ENCODE peak calls at places on chromosome 2, in six cellular contexts. One of them, this sample, is unnamed.

GRCh38 chr2:161415467-161416293 is 417 bp upstream of the TBR1 start:
- DNase-seq in H9: no peak
- DNase-seq in IMR-90: no peak
- DNase-seq in trophoblast cell: no peak
- DNase-seq in mesenchymal stem cell: peak; percentile 28
- DNase-seq in H1: no peak
- DNase-seq in this sample: peak; percentile 29

GRCh38 chr2:64727843-64728463 is 74.2 kb upstream of the SERTAD2 start:
- DNase-seq in trophoblast cell: peak; percentile 80
- DNase-seq in mesenchymal stem cell: peak; percentile 33
- DNase-seq in H9: peak; percentile 31
- DNase-seq in IMR-90: no peak
- DNase-seq in H1: no peak
- DNase-seq in this sample: no peak

GRCh38 chr2:39981877-39982276 is 202.8 kb upstream of the THUMPD2 start:
- DNase-seq in IMR-90: no peak
- DNase-seq in H9: no peak
- DNase-seq in trophoblast cell: no peak
- DNase-seq in mesenchymal stem cell: no peak
- DNase-seq in H1: no peak
- DNase-seq in this sample: no peak

GRCh38 chr2:239380831-239381708 is 19.8 kb downstream of the HDAC4 start:
- DNase-seq in trophoblast cell: peak; percentile 14
- DNase-seq in H9: no peak
- DNase-seq in H1: no peak
- DNase-seq in mesenchymal stem cell: no peak
- DNase-seq in IMR-90: no peak
- DNase-seq in this sample: no peak

GRCh38 chr2:142874293-142874814 is 3.1 kb upstream of the KYNU start:
- DNase-seq in mesenchymal stem cell: peak; percentile 99
- DNase-seq in trophoblast cell: peak; percentile 64
- DNase-seq in IMR-90: peak; percentile 95
- DNase-seq in H9: no peak
- DNase-seq in H1: no peak
- DNase-seq in this sample: no peak

GRCh38 chr2:216601632-216602409 is 31.4 kb upstream of the IGFBP2 start:
- DNase-seq in IMR-90: no peak
- DNase-seq in mesenchymal stem cell: no peak
- DNase-seq in H1: no peak
- DNase-seq in H9: no peak
- DNase-seq in trophoblast cell: no peak
- DNase-seq in this sample: no peak

GRCh38 chr2:135926605-135927004 is 50.4 kb upstream of the MCM6 start:
- DNase-seq in H1: no peak
- DNase-seq in IMR-90: no peak
- DNase-seq in trophoblast cell: peak; percentile 55
- DNase-seq in mesenchymal stem cell: no peak
- DNase-seq in H9: no peak
- DNase-seq in this sample: no peak

GRCh38 chr2:117271631-117272030 is 542.9 kb upstream of the DDX18 start:
- DNase-seq in IMR-90: no peak
- DNase-seq in H9: no peak
- DNase-seq in trophoblast cell: no peak
- DNase-seq in mesenchymal stem cell: no peak
- DNase-seq in H1: no peak
- DNase-seq in this sample: no peak

GRCh38 chr2:61775956-61776570 is 77.8 kb downstream of the FAM161A start:
- DNase-seq in IMR-90: no peak
- DNase-seq in H1: no peak
- DNase-seq in trophoblast cell: no peak
- DNase-seq in mesenchymal stem cell: no peak
- DNase-seq in H9: no peak
- DNase-seq in this sample: no peak

GRCh38 chr2:62662548-62662947 is 43.0 kb upstream of the EHBP1 start:
- DNase-seq in H1: no peak
- DNase-seq in mesenchymal stem cell: no peak
- DNase-seq in trophoblast cell: no peak
- DNase-seq in IMR-90: no peak
- DNase-seq in H9: no peak
- DNase-seq in this sample: no peak

GRCh38 chr2:113034016-113034415 is 18.7 kb downstream of the IL36B start:
- DNase-seq in mesenchymal stem cell: no peak
- DNase-seq in H1: no peak
- DNase-seq in IMR-90: no peak
- DNase-seq in trophoblast cell: no peak
- DNase-seq in H9: no peak
- DNase-seq in this sample: no peak

GRCh38 chr2:111659361-111660281 is 224.4 kb downstream of the ANAPC1 start:
- DNase-seq in mesenchymal stem cell: peak; percentile 71
- DNase-seq in H9: peak; percentile 73
- DNase-seq in trophoblast cell: peak; percentile 87
- DNase-seq in H1: peak; percentile 34
- DNase-seq in IMR-90: peak; percentile 85
- DNase-seq in this sample: no peak

GRCh38 chr2:189679224-189679623 is 4.8 kb downstream of the ANKAR start:
- DNase-seq in H9: no peak
- DNase-seq in H1: no peak
- DNase-seq in trophoblast cell: no peak
- DNase-seq in IMR-90: peak; percentile 18
- DNase-seq in mesenchymal stem cell: no peak
- DNase-seq in this sample: no peak

GRCh38 chr2:46970334-46971288 is 55.0 kb upstream of the MCFD2 start:
- DNase-seq in mesenchymal stem cell: peak; percentile 32
- DNase-seq in IMR-90: peak; percentile 53
- DNase-seq in trophoblast cell: peak; percentile 82
- DNase-seq in H1: no peak
- DNase-seq in H9: no peak
- DNase-seq in this sample: no peak

GRCh38 chr2:71833855-71834554 is 313.7 kb downstream of the CYP26B1 start:
- DNase-seq in H1: no peak
- DNase-seq in trophoblast cell: peak; percentile 82
- DNase-seq in H9: peak; percentile 8
- DNase-seq in mesenchymal stem cell: peak; percentile 3
- DNase-seq in IMR-90: no peak
- DNase-seq in this sample: no peak

GRCh38 chr2:134727385-134727784 is 8.6 kb upstream of the TMEM163 start:
- DNase-seq in trophoblast cell: peak; percentile 41
- DNase-seq in IMR-90: no peak
- DNase-seq in H9: no peak
- DNase-seq in mesenchymal stem cell: peak; percentile 40
- DNase-seq in H1: no peak
- DNase-seq in this sample: no peak

GRCh38 chr2:109637749-109638570 is 23.8 kb downstream of the SOWAHC start:
- DNase-seq in IMR-90: peak; percentile 65
- DNase-seq in mesenchymal stem cell: peak; percentile 63
- DNase-seq in H9: no peak
- DNase-seq in trophoblast cell: peak; percentile 89
- DNase-seq in H1: no peak
- DNase-seq in this sample: no peak

GRCh38 chr2:152694161-152694661 is 23.1 kb downstream of the PRPF40A start:
- DNase-seq in H1: no peak
- DNase-seq in trophoblast cell: peak; percentile 69
- DNase-seq in mesenchymal stem cell: peak; percentile 85
- DNase-seq in H9: no peak
- DNase-seq in IMR-90: peak; percentile 82
- DNase-seq in this sample: no peak

GRCh38 chr2:241891315-241891987 is 21.9 kb downstream of the RTP5 start:
- DNase-seq in H1: no peak
- DNase-seq in trophoblast cell: peak; percentile 35
- DNase-seq in mesenchymal stem cell: no peak
- DNase-seq in H9: no peak
- DNase-seq in IMR-90: no peak
- DNase-seq in this sample: no peak

GRCh38 chr2:201257381-201257940 is 2.9 kb upstream of the CASP8 start:
- DNase-seq in mesenchymal stem cell: no peak
- DNase-seq in IMR-90: peak; percentile 5
- DNase-seq in trophoblast cell: peak; percentile 57
- DNase-seq in H1: no peak
- DNase-seq in H9: peak; percentile 35
- DNase-seq in this sample: no peak

GRCh38 chr2:20617081-20617575 is 33.8 kb downstream of the HS1BP3 start:
- DNase-seq in IMR-90: no peak
- DNase-seq in H9: peak; percentile 78
- DNase-seq in H1: no peak
- DNase-seq in mesenchymal stem cell: peak; percentile 72
- DNase-seq in trophoblast cell: no peak
- DNase-seq in this sample: no peak

GRCh38 chr2:226673314-226673723 is 126.3 kb downstream of the IRS1 start:
- DNase-seq in H9: no peak
- DNase-seq in mesenchymal stem cell: peak; percentile 77
- DNase-seq in H1: no peak
- DNase-seq in IMR-90: peak; percentile 94
- DNase-seq in trophoblast cell: peak; percentile 81
- DNase-seq in this sample: no peak

GRCh38 chr2:73856214-73856613 is 27.5 kb downstream of the STAMBP start:
- DNase-seq in mesenchymal stem cell: peak; percentile 90
- DNase-seq in H1: no peak
- DNase-seq in trophoblast cell: no peak
- DNase-seq in IMR-90: peak; percentile 98
- DNase-seq in H9: no peak
- DNase-seq in this sample: no peak

GRCh38 chr2:10868021-10868420 is 43.7 kb upstream of the KCNF1 start:
- DNase-seq in H1: no peak
- DNase-seq in mesenchymal stem cell: peak; percentile 4
- DNase-seq in H9: no peak
- DNase-seq in IMR-90: no peak
- DNase-seq in trophoblast cell: no peak
- DNase-seq in this sample: no peak

GRCh38 chr2:223674998-223675609 is 72.9 kb upstream of the SCG2 start:
- DNase-seq in IMR-90: peak; percentile 54
- DNase-seq in mesenchymal stem cell: peak; percentile 43
- DNase-seq in H9: no peak
- DNase-seq in H1: no peak
- DNase-seq in trophoblast cell: peak; percentile 50
- DNase-seq in this sample: no peak

GRCh38 chr2:135993421-135993820 is 8.0 kb upstream of the DARS1 start:
- DNase-seq in H9: no peak
- DNase-seq in H1: no peak
- DNase-seq in trophoblast cell: no peak
- DNase-seq in IMR-90: no peak
- DNase-seq in mesenchymal stem cell: no peak
- DNase-seq in this sample: no peak

GRCh38 chr2:55761526-55761925 is 67.9 kb upstream of the PNPT1 start:
- DNase-seq in H9: no peak
- DNase-seq in mesenchymal stem cell: peak; percentile 56
- DNase-seq in IMR-90: peak; percentile 23
- DNase-seq in H1: no peak
- DNase-seq in trophoblast cell: peak; percentile 20
- DNase-seq in this sample: no peak

GRCh38 chr2:179104736-179105135 is 54.8 kb upstream of the CCDC141 start:
- DNase-seq in H9: no peak
- DNase-seq in mesenchymal stem cell: peak; percentile 54
- DNase-seq in IMR-90: peak; percentile 78
- DNase-seq in H1: no peak
- DNase-seq in trophoblast cell: no peak
- DNase-seq in this sample: no peak

GRCh38 chr2:20540587-20541304 is 93.9 kb downstream of the RHOB start:
- DNase-seq in H9: no peak
- DNase-seq in IMR-90: no peak
- DNase-seq in H1: no peak
- DNase-seq in trophoblast cell: peak; percentile 96
- DNase-seq in mesenchymal stem cell: no peak
- DNase-seq in this sample: no peak

GRCh38 chr2:219095406-219095940 is 34.8 kb upstream of the IHH start:
- DNase-seq in mesenchymal stem cell: no peak
- DNase-seq in H1: no peak
- DNase-seq in IMR-90: no peak
- DNase-seq in H9: no peak
- DNase-seq in trophoblast cell: no peak
- DNase-seq in this sample: no peak

GRCh38 chr2:47002480-47003381 is 87.1 kb upstream of the MCFD2 start:
- DNase-seq in H9: no peak
- DNase-seq in IMR-90: no peak
- DNase-seq in mesenchymal stem cell: peak; percentile 80
- DNase-seq in trophoblast cell: peak; percentile 44
- DNase-seq in H1: no peak
- DNase-seq in this sample: peak; percentile 71

GRCh38 chr2:185279999-185280398 is 458.6 kb upstream of the FSIP2 start:
- DNase-seq in trophoblast cell: peak; percentile 47
- DNase-seq in H1: no peak
- DNase-seq in H9: no peak
- DNase-seq in IMR-90: peak; percentile 3
- DNase-seq in mesenchymal stem cell: peak; percentile 37
- DNase-seq in this sample: no peak

GRCh38 chr2:159497857-159498256 is 118.5 kb downstream of the BAZ2B start:
- DNase-seq in H1: no peak
- DNase-seq in IMR-90: no peak
- DNase-seq in H9: no peak
- DNase-seq in mesenchymal stem cell: no peak
- DNase-seq in trophoblast cell: no peak
- DNase-seq in this sample: no peak

GRCh38 chr2:58313926-58314325 is 72.8 kb upstream of the FANCL start:
- DNase-seq in mesenchymal stem cell: no peak
- DNase-seq in IMR-90: no peak
- DNase-seq in H9: no peak
- DNase-seq in H1: no peak
- DNase-seq in trophoblast cell: peak; percentile 97
- DNase-seq in this sample: no peak
- H2AK5ac ChIP-seq in mesenchymal stem cell: no peak overlapping the region
- H2AK5ac ChIP-seq in IMR-90: no peak overlapping the region
- H2AK5ac ChIP-seq in H9: no peak overlapping the region
- H2AK5ac ChIP-seq in H1: no peak overlapping the region
- H2AK5ac ChIP-seq in trophoblast cell: no peak overlapping the region
- H2AK5ac ChIP-seq in this sample: no peak overlapping the region

GRCh38 chr2:170227467-170228075 is 49.6 kb downstream of the MYO3B start:
- DNase-seq in H9: no peak
- DNase-seq in IMR-90: no peak
- DNase-seq in trophoblast cell: no peak
- DNase-seq in mesenchymal stem cell: no peak
- DNase-seq in H1: no peak
- DNase-seq in this sample: no peak
- H2AFZ ChIP-seq in H9: no peak overlapping the region
- H2AFZ ChIP-seq in IMR-90: no peak overlapping the region
- H2AFZ ChIP-seq in trophoblast cell: no peak overlapping the region
- H2AFZ ChIP-seq in mesenchymal stem cell: no peak overlapping the region
- H2AFZ ChIP-seq in H1: peak overlapping the region; percentile 17
- H2AFZ ChIP-seq in this sample: no peak overlapping the region

GRCh38 chr2:69567157-69567908 is 76.2 kb downstream of the AAK1 start:
- DNase-seq in IMR-90: peak; percentile 66
- DNase-seq in trophoblast cell: peak; percentile 97
- DNase-seq in H1: no peak
- DNase-seq in H9: no peak
- DNase-seq in mesenchymal stem cell: peak; percentile 55
- DNase-seq in this sample: no peak
- H4K91ac ChIP-seq in IMR-90: peak overlapping the region; percentile 81
- H4K91ac ChIP-seq in trophoblast cell: no peak overlapping the region
- H4K91ac ChIP-seq in H1: no peak overlapping the region
- H4K91ac ChIP-seq in H9: no peak overlapping the region
- H4K91ac ChIP-seq in mesenchymal stem cell: no peak overlapping the region
- H4K91ac ChIP-seq in this sample: no peak overlapping the region

DNA sequence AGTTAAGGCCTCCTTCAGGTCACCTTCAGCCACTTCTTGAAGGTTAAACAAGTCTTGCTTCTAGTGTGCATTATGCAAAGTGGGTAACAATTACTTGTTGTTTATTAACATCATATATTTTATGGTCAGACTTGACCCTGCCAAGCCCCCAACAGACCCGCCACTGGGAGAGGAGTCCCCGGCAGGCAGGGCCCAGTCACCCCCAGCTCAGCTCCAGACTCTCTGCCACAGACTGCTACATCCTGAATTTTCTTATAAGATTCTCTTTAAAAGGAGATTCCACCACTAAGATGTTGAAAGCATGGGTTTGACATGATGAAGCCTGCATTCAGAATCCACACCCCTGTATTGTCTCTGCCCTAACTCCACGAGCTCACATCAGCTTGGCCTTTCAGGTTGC is 174.3 kb upstream of the ARL4C start:
- DNase-seq in H1: no peak
- DNase-seq in mesenchymal stem cell: no peak
- DNase-seq in trophoblast cell: no peak
- DNase-seq in H9: no peak
- DNase-seq in IMR-90: no peak
- DNase-seq in this sample: no peak
- H2AK5ac ChIP-seq in H1: no peak overlapping the region
- H2AK5ac ChIP-seq in mesenchymal stem cell: peak overlapping the region; percentile 79
- H2AK5ac ChIP-seq in trophoblast cell: no peak overlapping the region
- H2AK5ac ChIP-seq in H9: no peak overlapping the region
- H2AK5ac ChIP-seq in IMR-90: peak overlapping the region; percentile 96
- H2AK5ac ChIP-seq in this sample: peak overlapping the region; percentile 26

This sample was measured in neuronal stem cell.